ENCODE peak calls at places on chromosomes 5 and 9, in nine cellular contexts. One of them, this sample, is unnamed.

GRCh38 chr5:157165668-157166067 is 396 bp downstream of the GARIN3 start:
- DNase-seq in colonic mucosa: no peak
- DNase-seq in lower lobe of right lung: no peak
- DNase-seq in CD8-positive, alpha-beta T cell: no peak
- DNase-seq in heart right ventricle: no peak
- DNase-seq in coronary artery: no peak
- DNase-seq in tibial artery: no peak
- DNase-seq in AG04450: no peak
- DNase-seq in right lobe of liver: no peak
- DNase-seq in this sample: no peak

GRCh38 chr9:6382681-6383080 is 30.3 kb upstream of the UHRF2 start:
- DNase-seq in colonic mucosa: no peak
- DNase-seq in lower lobe of right lung: no peak
- DNase-seq in CD8-positive, alpha-beta T cell: no peak
- DNase-seq in heart right ventricle: no peak
- DNase-seq in coronary artery: no peak
- DNase-seq in tibial artery: no peak
- DNase-seq in AG04450: no peak
- DNase-seq in right lobe of liver: no peak
- DNase-seq in this sample: no peak

GRCh38 chr5:160699301-160699700 is 152.7 kb downstream of the ATP10B start:
- DNase-seq in colonic mucosa: peak
- DNase-seq in lower lobe of right lung: no peak
- DNase-seq in CD8-positive, alpha-beta T cell: no peak
- DNase-seq in heart right ventricle: no peak
- DNase-seq in coronary artery: no peak
- DNase-seq in tibial artery: no peak
- DNase-seq in AG04450: no peak
- DNase-seq in right lobe of liver: no peak
- DNase-seq in this sample: no peak

GRCh38 chr5:32645246-32645645 is 59.9 kb downstream of the SUB1 start:
- DNase-seq in colonic mucosa: no peak
- DNase-seq in lower lobe of right lung: no peak
- DNase-seq in CD8-positive, alpha-beta T cell: no peak
- DNase-seq in heart right ventricle: no peak
- DNase-seq in coronary artery: no peak
- DNase-seq in tibial artery: no peak
- DNase-seq in AG04450: no peak
- DNase-seq in right lobe of liver: no peak
- DNase-seq in this sample: no peak

GRCh38 chr5:97839338-97840081 is 656.5 kb upstream of the RIOK2 start:
- DNase-seq in colonic mucosa: no peak
- DNase-seq in lower lobe of right lung: no peak
- DNase-seq in CD8-positive, alpha-beta T cell: no peak
- DNase-seq in heart right ventricle: no peak
- DNase-seq in coronary artery: no peak
- DNase-seq in tibial artery: no peak
- DNase-seq in AG04450: no peak
- DNase-seq in right lobe of liver: no peak
- DNase-seq in this sample: no peak

GRCh38 chr9:35852267-35852815 is 17.9 kb downstream of the OR13J1 start:
- DNase-seq in colonic mucosa: peak
- DNase-seq in lower lobe of right lung: no peak
- DNase-seq in CD8-positive, alpha-beta T cell: no peak
- DNase-seq in heart right ventricle: no peak
- DNase-seq in coronary artery: peak
- DNase-seq in tibial artery: no peak
- DNase-seq in AG04450: no peak
- DNase-seq in right lobe of liver: no peak
- DNase-seq in this sample: no peak

GRCh38 chr5:124655943-124656459 is 90.4 kb downstream of the ZNF608 start:
- DNase-seq in colonic mucosa: peak
- DNase-seq in lower lobe of right lung: no peak
- DNase-seq in CD8-positive, alpha-beta T cell: no peak
- DNase-seq in heart right ventricle: no peak
- DNase-seq in coronary artery: no peak
- DNase-seq in tibial artery: no peak
- DNase-seq in AG04450: peak
- DNase-seq in right lobe of liver: no peak
- DNase-seq in this sample: no peak

GRCh38 chr5:159442210-159442850 is 112.0 kb upstream of the IL12B start:
- DNase-seq in colonic mucosa: peak
- DNase-seq in lower lobe of right lung: peak
- DNase-seq in CD8-positive, alpha-beta T cell: no peak
- DNase-seq in heart right ventricle: peak
- DNase-seq in coronary artery: no peak
- DNase-seq in tibial artery: no peak
- DNase-seq in AG04450: no peak
- DNase-seq in right lobe of liver: no peak
- DNase-seq in this sample: no peak

GRCh38 chr9:86387376-86387775 is 33.2 kb upstream of the TUT7 start:
- DNase-seq in colonic mucosa: no peak
- DNase-seq in lower lobe of right lung: no peak
- DNase-seq in CD8-positive, alpha-beta T cell: no peak
- DNase-seq in heart right ventricle: no peak
- DNase-seq in coronary artery: no peak
- DNase-seq in tibial artery: no peak
- DNase-seq in AG04450: no peak
- DNase-seq in right lobe of liver: no peak
- DNase-seq in this sample: no peak

GRCh38 chr5:136033848-136034247 is 5.1 kb downstream of the TGFBI start:
- DNase-seq in colonic mucosa: no peak
- DNase-seq in lower lobe of right lung: no peak
- DNase-seq in CD8-positive, alpha-beta T cell: no peak
- DNase-seq in heart right ventricle: no peak
- DNase-seq in coronary artery: peak
- DNase-seq in tibial artery: peak
- DNase-seq in AG04450: no peak
- DNase-seq in right lobe of liver: no peak
- DNase-seq in this sample: no peak

GRCh38 chr5:32565143-32565542 is 20.2 kb upstream of the SUB1 start:
- DNase-seq in colonic mucosa: no peak
- DNase-seq in lower lobe of right lung: no peak
- DNase-seq in CD8-positive, alpha-beta T cell: no peak
- DNase-seq in heart right ventricle: no peak
- DNase-seq in coronary artery: no peak
- DNase-seq in tibial artery: no peak
- DNase-seq in AG04450: no peak
- DNase-seq in right lobe of liver: no peak
- DNase-seq in this sample: no peak

GRCh38 chr9:130186051-130186450 is 13.8 kb downstream of the NCS1 start:
- DNase-seq in colonic mucosa: no peak
- DNase-seq in lower lobe of right lung: no peak
- DNase-seq in CD8-positive, alpha-beta T cell: no peak
- DNase-seq in heart right ventricle: no peak
- DNase-seq in coronary artery: no peak
- DNase-seq in tibial artery: no peak
- DNase-seq in AG04450: no peak
- DNase-seq in right lobe of liver: no peak
- DNase-seq in this sample: no peak

DNA sequence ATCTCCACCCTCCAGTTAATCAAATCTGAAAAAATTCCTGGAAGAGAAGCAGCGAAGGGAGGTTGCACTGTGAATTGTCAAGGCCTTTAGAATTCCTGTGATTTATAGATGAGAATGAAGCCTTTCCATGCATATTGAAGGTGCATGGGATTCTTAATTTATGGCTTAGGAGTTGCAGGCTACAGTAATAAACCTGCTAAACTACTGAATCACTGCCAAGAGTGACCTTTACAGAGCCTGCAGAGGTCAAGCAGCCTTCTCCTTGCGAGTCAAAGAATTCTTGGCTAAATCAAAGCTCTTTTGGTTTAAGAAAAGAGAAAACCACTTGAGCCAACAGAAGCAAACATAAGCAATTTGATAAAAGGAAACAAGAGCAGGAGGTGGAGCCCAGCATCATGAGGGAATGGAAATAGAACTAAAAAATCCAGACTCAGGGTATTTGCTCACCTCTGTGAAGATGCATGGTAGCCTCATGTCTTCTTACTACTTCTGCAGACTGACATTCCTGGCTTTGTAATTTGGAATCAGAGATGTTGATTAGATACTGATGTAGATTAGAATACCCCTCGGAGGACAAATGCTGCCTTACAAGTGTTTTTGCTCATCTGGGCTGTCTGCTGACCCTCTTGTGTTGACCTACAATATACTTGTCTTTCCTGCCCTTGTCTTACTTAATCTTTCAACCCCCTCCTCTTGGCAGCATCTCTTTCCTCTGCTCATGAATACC is 90.3 kb upstream of the IFNK start:
- DNase-seq in colonic mucosa: no peak
- DNase-seq in lower lobe of right lung: no peak
- DNase-seq in CD8-positive, alpha-beta T cell: no peak
- DNase-seq in heart right ventricle: no peak
- DNase-seq in coronary artery: no peak
- DNase-seq in tibial artery: no peak
- DNase-seq in AG04450: no peak
- DNase-seq in right lobe of liver: no peak
- DNase-seq in this sample: no peak
- H3K27ac ChIP-seq in colonic mucosa: no peak
- H3K27ac ChIP-seq in lower lobe of right lung: no peak
- H3K27ac ChIP-seq in CD8-positive, alpha-beta T cell: no peak
- H3K27ac ChIP-seq in heart right ventricle: no peak
- H3K27ac ChIP-seq in coronary artery: peak
- H3K27ac ChIP-seq in tibial artery: peak
- H3K27ac ChIP-seq in AG04450: no peak
- H3K27ac ChIP-seq in right lobe of liver: no peak
- H3K27ac ChIP-seq in this sample: no peak

GRCh38 chr9:124272118-124272517 is 14.4 kb downstream of the NEK6 start:
- DNase-seq in colonic mucosa: no peak
- DNase-seq in lower lobe of right lung: no peak
- DNase-seq in CD8-positive, alpha-beta T cell: no peak
- DNase-seq in heart right ventricle: no peak
- DNase-seq in coronary artery: no peak
- DNase-seq in tibial artery: no peak
- DNase-seq in AG04450: no peak
- DNase-seq in right lobe of liver: no peak
- DNase-seq in this sample: no peak
- TF ChIP-seq CTCF in colonic mucosa: no peak
- TF ChIP-seq CTCF in lower lobe of right lung: no peak
- TF ChIP-seq CTCF in CD8-positive, alpha-beta T cell: no peak
- TF ChIP-seq CTCF in heart right ventricle: no peak
- TF ChIP-seq CTCF in coronary artery: no peak
- TF ChIP-seq CTCF in tibial artery: no peak
- TF ChIP-seq CTCF in AG04450: no peak
- TF ChIP-seq CTCF in right lobe of liver: no peak
- TF ChIP-seq CTCF in this sample: no peak

GRCh38 chr9:78013924-78014323 is 17.7 kb downstream of the GNAQ start:
- DNase-seq in colonic mucosa: no peak
- DNase-seq in lower lobe of right lung: no peak
- DNase-seq in CD8-positive, alpha-beta T cell: no peak
- DNase-seq in heart right ventricle: no peak
- DNase-seq in coronary artery: no peak
- DNase-seq in tibial artery: no peak
- DNase-seq in AG04450: no peak
- DNase-seq in right lobe of liver: no peak
- DNase-seq in this sample: no peak

GRCh38 chr9:78014776-78015175 is 16.8 kb downstream of the GNAQ start:
- DNase-seq in colonic mucosa: no peak
- DNase-seq in lower lobe of right lung: no peak
- DNase-seq in CD8-positive, alpha-beta T cell: no peak
- DNase-seq in heart right ventricle: no peak
- DNase-seq in coronary artery: no peak
- DNase-seq in tibial artery: no peak
- DNase-seq in AG04450: no peak
- DNase-seq in right lobe of liver: no peak
- DNase-seq in this sample: no peak

GRCh38 chr9:78010419-78010818 is 21.2 kb downstream of the GNAQ start:
- DNase-seq in colonic mucosa: no peak
- DNase-seq in lower lobe of right lung: no peak
- DNase-seq in CD8-positive, alpha-beta T cell: no peak
- DNase-seq in heart right ventricle: no peak
- DNase-seq in coronary artery: no peak
- DNase-seq in tibial artery: no peak
- DNase-seq in AG04450: no peak
- DNase-seq in right lobe of liver: no peak
- DNase-seq in this sample: no peak

GRCh38 chr9:78009156-78009555 is 22.5 kb downstream of the GNAQ start:
- DNase-seq in colonic mucosa: no peak
- DNase-seq in lower lobe of right lung: no peak
- DNase-seq in CD8-positive, alpha-beta T cell: no peak
- DNase-seq in heart right ventricle: no peak
- DNase-seq in coronary artery: no peak
- DNase-seq in tibial artery: no peak
- DNase-seq in AG04450: no peak
- DNase-seq in right lobe of liver: no peak
- DNase-seq in this sample: no peak

DNA sequence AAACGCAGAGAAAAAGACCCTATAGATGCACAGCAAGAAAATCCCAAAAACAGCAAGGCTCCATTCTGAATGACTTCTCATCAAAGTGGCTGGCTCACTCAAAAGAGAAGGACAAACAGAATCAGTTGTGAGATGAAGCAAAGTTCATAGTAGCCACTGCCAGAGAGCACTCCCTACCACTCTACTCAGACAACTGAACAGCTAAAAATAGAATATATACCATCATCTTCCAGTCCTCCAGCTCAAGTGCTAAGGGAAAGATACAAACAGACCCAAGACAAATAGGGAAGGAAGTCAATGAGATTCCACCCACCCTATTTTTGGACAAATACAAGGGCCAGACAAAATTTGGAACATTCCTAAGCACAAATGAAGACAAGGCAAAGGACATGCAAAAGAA is 20.6 kb downstream of the GNAQ start:
- DNase-seq in colonic mucosa: no peak
- DNase-seq in lower lobe of right lung: no peak
- DNase-seq in CD8-positive, alpha-beta T cell: no peak
- DNase-seq in heart right ventricle: no peak
- DNase-seq in coronary artery: no peak
- DNase-seq in tibial artery: no peak
- DNase-seq in AG04450: no peak
- DNase-seq in right lobe of liver: no peak
- DNase-seq in this sample: no peak
- H3K27ac ChIP-seq in colonic mucosa: peak
- H3K27ac ChIP-seq in lower lobe of right lung: peak
- H3K27ac ChIP-seq in CD8-positive, alpha-beta T cell: no peak
- H3K27ac ChIP-seq in heart right ventricle: no peak
- H3K27ac ChIP-seq in coronary artery: no peak
- H3K27ac ChIP-seq in tibial artery: no peak
- H3K27ac ChIP-seq in AG04450: no peak
- H3K27ac ChIP-seq in right lobe of liver: no peak
- H3K27ac ChIP-seq in this sample: peak

DNA sequence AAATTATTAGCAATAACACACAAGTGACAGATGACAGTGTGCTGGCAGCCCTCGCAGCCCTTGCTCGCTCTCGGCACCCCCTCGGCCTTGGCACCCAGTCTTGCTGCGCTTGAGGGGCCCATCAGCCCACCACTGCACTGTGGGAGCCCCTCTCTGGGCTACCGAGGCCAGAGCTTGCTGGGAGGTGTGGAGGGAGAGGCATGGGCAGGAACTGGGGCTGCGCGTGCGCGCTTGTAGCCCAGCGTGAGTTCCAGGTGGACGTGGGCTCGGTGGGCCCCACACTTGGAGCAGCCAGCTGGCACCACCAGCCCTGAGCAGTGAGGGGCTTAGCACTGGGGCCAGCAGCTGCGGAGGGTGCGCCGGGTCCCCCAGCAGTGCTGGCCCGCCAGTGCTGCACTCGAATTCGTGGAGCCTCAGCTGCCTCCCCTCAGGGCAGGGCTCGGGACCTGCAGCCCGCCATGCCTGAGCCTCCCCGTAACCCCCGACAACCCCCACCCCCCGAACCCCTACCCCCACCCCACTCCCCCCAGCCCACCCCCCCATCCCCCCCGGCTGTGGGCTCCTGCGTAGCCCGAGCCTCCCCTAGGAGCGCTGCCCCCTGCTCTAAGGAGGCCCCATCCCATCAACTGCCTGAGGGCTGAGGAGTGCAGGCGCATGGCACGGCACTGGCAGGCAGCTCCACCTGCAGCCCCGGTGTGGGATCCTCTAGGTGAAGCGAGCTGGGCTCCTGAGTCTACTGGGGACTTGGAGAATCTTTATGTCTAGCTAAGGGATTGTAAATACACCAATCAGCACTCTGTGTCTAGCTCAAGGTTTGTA is 240.9 kb downstream of the TRIM36 start:
- DNase-seq in colonic mucosa: no peak
- DNase-seq in lower lobe of right lung: no peak
- DNase-seq in CD8-positive, alpha-beta T cell: no peak
- DNase-seq in heart right ventricle: no peak
- DNase-seq in coronary artery: no peak
- DNase-seq in tibial artery: no peak
- DNase-seq in AG04450: no peak
- DNase-seq in right lobe of liver: no peak
- DNase-seq in this sample: no peak
- TF ChIP-seq CTCF in colonic mucosa: no peak
- TF ChIP-seq CTCF in lower lobe of right lung: no peak
- TF ChIP-seq CTCF in CD8-positive, alpha-beta T cell: no peak
- TF ChIP-seq CTCF in heart right ventricle: no peak
- TF ChIP-seq CTCF in coronary artery: no peak
- TF ChIP-seq CTCF in tibial artery: no peak
- TF ChIP-seq CTCF in AG04450: no peak
- TF ChIP-seq CTCF in right lobe of liver: no peak
- TF ChIP-seq CTCF in this sample: no peak

This sample was measured in right atrium auricular region.